ENCODE peak calls at places on chromosome 11, in nine cellular contexts. X is pancreas; R is NCI-H2107; Z is neural crest cell; Y is mucosa of descending colon; U is Panc1; I is KBM-7; H is stimulated activated CD4-positive, alpha-beta T cell treated with anti-CD3 and anti-CD28 coated beads, Interleukin-2, amount 100 ng/mL, for 24 hours; A is H9. W is an unnamed sample.
A peak's percentile ranks its signal among the peaks of the same experiment; 100 is the strongest.

GRCh38 chr11:75031771-75032549 is 43.2 kb downstream of the NEU3 start:
- DNase-seq in X (peak; percentile 88), R (no peak), Z (peak; percentile 86), Y (peak; percentile 84), U (no peak), I (peak; percentile 74), H (peak; percentile 75), A (peak; percentile 86), W (peak; percentile 64)

GRCh38 chr11:90774727-90775572 is 552.1 kb upstream of the CHORDC1 start:
- DNase-seq in X (no peak), R (no peak), Z (no peak), Y (no peak), U (no peak), I (no peak), H (no peak), A (peak; percentile 54), W (no peak)

GRCh38 chr11:61362542-61362875 is 335 bp downstream of the TMEM138 start:
- DNase-seq in X (no peak), R (no peak), Z (no peak), Y (peak; percentile 52), U (no peak), I (no peak), H (peak; percentile 44), A (no peak), W (no peak)

GRCh38 chr11:76610871-76611475 is 59.6 kb downstream of the LRRC32 start:
- DNase-seq in X (no peak), R (no peak), Z (no peak), Y (no peak), U (no peak), I (no peak), H (no peak), A (no peak), W (no peak)

GRCh38 chr11:45872513-45873356 is 12.7 kb upstream of the MAPK8IP1 start:
- DNase-seq in X (no peak), R (peak; percentile 63), Z (peak; percentile 65), Y (peak; percentile 44), U (no peak), I (peak; percentile 66), H (no peak), A (peak; percentile 93), W (peak; percentile 54)

GRCh38 chr11:111376453-111376871 is 2.6 kb downstream of the POU2AF1 start:
- DNase-seq in X (no peak), R (no peak), Z (no peak), Y (no peak), U (no peak), I (no peak), H (peak; percentile 39), A (no peak), W (no peak)

GRCh38 chr11:3146612-3147256 is 18.4 kb downstream of the OSBPL5 start:
- DNase-seq in X (no peak), R (no peak), Z (no peak), Y (no peak), U (no peak), I (no peak), H (no peak), A (no peak), W (no peak)

GRCh38 chr11:112732031-112732430 is 229.2 kb upstream of the NCAM1 start:
- DNase-seq in X (no peak), R (no peak), Z (no peak), Y (no peak), U (no peak), I (no peak), H (no peak), A (no peak), W (no peak)

GRCh38 chr11:37623778-37624177 is 1025.7 kb upstream of the RAG2 start:
- DNase-seq in X (no peak), R (no peak), Z (no peak), Y (no peak), U (no peak), I (no peak), H (no peak), A (no peak), W (no peak)

GRCh38 chr11:83070878-83071640 is 638 bp downstream of the RAB30 start:
- DNase-seq in X (no peak), R (no peak), Z (no peak), Y (peak; percentile 63), U (no peak), I (peak; percentile 32), H (peak; percentile 57), A (no peak), W (no peak)

GRCh38 chr11:128476729-128477128 is 110.6 kb downstream of the ETS1 start:
- DNase-seq in X (no peak), R (no peak), Z (no peak), Y (no peak), U (no peak), I (no peak), H (peak; percentile 61), A (no peak), W (no peak)

GRCh38 chr11:2444301-2445106 is at the start of the genes KCNQ1 and TRPM5:
- DNase-seq in X (peak; percentile 89), R (no peak), Z (no peak), Y (peak; percentile 88), U (no peak), I (no peak), H (peak; percentile 83), A (peak; percentile 88), W (no peak)

GRCh38 chr11:111772535-111772934 is 6.3 kb upstream of the PPP2R1B start:
- DNase-seq in X (no peak), R (no peak), Z (no peak), Y (no peak), U (no peak), I (no peak), H (no peak), A (no peak), W (no peak)

GRCh38 chr11:14565845-14566244 is 45.7 kb upstream of the PSMA1 start:
- DNase-seq in X (no peak), R (no peak), Z (no peak), Y (no peak), U (no peak), I (no peak), H (no peak), A (no peak), W (no peak)